ENCODE peak calls at places on chromosomes 16 and 17, in eight cellular contexts. One of them, this sample, is unnamed.
A peak's percentile ranks its signal among the peaks of the same experiment; 100 is the strongest.

GRCh38 chr17:55690105-55690508 is 32.6 kb downstream of the TMEM100 start:
- DNase-seq in fibroblast of mammary gland: peak; percentile 73
- DNase-seq in OCI-LY7: peak; percentile 66
- DNase-seq in endothelial cell of umbilical vein: no peak
- DNase-seq in body of pancreas: no peak
- DNase-seq in colonic mucosa: no peak
- DNase-seq in psoas muscle: no peak
- DNase-seq in fibroblast of pulmonary artery: no peak
- DNase-seq in this sample: no peak

GRCh38 chr17:40850287-40850972 is 16.6 kb downstream of the KRT12 start:
- DNase-seq in fibroblast of mammary gland: peak; percentile 57
- DNase-seq in OCI-LY7: no peak
- DNase-seq in endothelial cell of umbilical vein: no peak
- DNase-seq in body of pancreas: no peak
- DNase-seq in colonic mucosa: no peak
- DNase-seq in psoas muscle: no peak
- DNase-seq in fibroblast of pulmonary artery: peak; percentile 8
- DNase-seq in this sample: no peak

GRCh38 chr16:74449470-74449869 is 28.2 kb upstream of the CLEC18B start:
- DNase-seq in fibroblast of mammary gland: peak; percentile 94
- DNase-seq in OCI-LY7: no peak
- DNase-seq in endothelial cell of umbilical vein: no peak
- DNase-seq in body of pancreas: no peak
- DNase-seq in colonic mucosa: no peak
- DNase-seq in psoas muscle: peak; percentile 58
- DNase-seq in fibroblast of pulmonary artery: no peak
- DNase-seq in this sample: no peak

GRCh38 chr17:72408122-72408382 is 287.2 kb downstream of the SOX9 start:
- DNase-seq in fibroblast of mammary gland: no peak
- DNase-seq in OCI-LY7: no peak
- DNase-seq in endothelial cell of umbilical vein: no peak
- DNase-seq in body of pancreas: no peak
- DNase-seq in colonic mucosa: no peak
- DNase-seq in psoas muscle: no peak
- DNase-seq in fibroblast of pulmonary artery: no peak
- DNase-seq in this sample: no peak

GRCh38 chr16:74726736-74727135 is 26.1 kb upstream of the MLKL start:
- DNase-seq in fibroblast of mammary gland: peak; percentile 40
- DNase-seq in OCI-LY7: peak; percentile 28
- DNase-seq in endothelial cell of umbilical vein: no peak
- DNase-seq in body of pancreas: no peak
- DNase-seq in colonic mucosa: peak; percentile 71
- DNase-seq in psoas muscle: peak; percentile 7
- DNase-seq in fibroblast of pulmonary artery: no peak
- DNase-seq in this sample: peak; percentile 18

GRCh38 chr16:27181020-27181419 is 22.3 kb upstream of the KDM8 start:
- DNase-seq in fibroblast of mammary gland: no peak
- DNase-seq in OCI-LY7: peak; percentile 26
- DNase-seq in endothelial cell of umbilical vein: no peak
- DNase-seq in body of pancreas: no peak
- DNase-seq in colonic mucosa: no peak
- DNase-seq in psoas muscle: no peak
- DNase-seq in fibroblast of pulmonary artery: no peak
- DNase-seq in this sample: no peak

GRCh38 chr16:70715860-70716357 is 30.1 kb upstream of the MTSS2 start:
- DNase-seq in fibroblast of mammary gland: no peak
- DNase-seq in OCI-LY7: no peak
- DNase-seq in endothelial cell of umbilical vein: no peak
- DNase-seq in body of pancreas: no peak
- DNase-seq in colonic mucosa: no peak
- DNase-seq in psoas muscle: no peak
- DNase-seq in fibroblast of pulmonary artery: peak; percentile 68
- DNase-seq in this sample: no peak

GRCh38 chr16:15906439-15906838 is 18.0 kb upstream of the CEP20 start:
- DNase-seq in fibroblast of mammary gland: no peak
- DNase-seq in OCI-LY7: no peak
- DNase-seq in endothelial cell of umbilical vein: no peak
- DNase-seq in body of pancreas: no peak
- DNase-seq in colonic mucosa: no peak
- DNase-seq in psoas muscle: no peak
- DNase-seq in fibroblast of pulmonary artery: no peak
- DNase-seq in this sample: no peak

GRCh38 chr17:7083592-7083991 is 3.5 kb upstream of the CLEC10A start:
- DNase-seq in fibroblast of mammary gland: peak; percentile 45
- DNase-seq in OCI-LY7: no peak
- DNase-seq in endothelial cell of umbilical vein: peak; percentile 59
- DNase-seq in body of pancreas: no peak
- DNase-seq in colonic mucosa: no peak
- DNase-seq in psoas muscle: no peak
- DNase-seq in fibroblast of pulmonary artery: no peak
- DNase-seq in this sample: no peak

GRCh38 chr16:56986361-56986760 is 3.0 kb upstream of the NLRC5 start:
- DNase-seq in fibroblast of mammary gland: no peak
- DNase-seq in OCI-LY7: peak; percentile 77
- DNase-seq in endothelial cell of umbilical vein: no peak
- DNase-seq in body of pancreas: no peak
- DNase-seq in colonic mucosa: no peak
- DNase-seq in psoas muscle: peak; percentile 51
- DNase-seq in fibroblast of pulmonary artery: no peak
- DNase-seq in this sample: no peak

GRCh38 chr16:54106078-54106477 is 180.5 kb downstream of the IRX3 start:
- DNase-seq in fibroblast of mammary gland: no peak
- DNase-seq in OCI-LY7: no peak
- DNase-seq in endothelial cell of umbilical vein: no peak
- DNase-seq in body of pancreas: no peak
- DNase-seq in colonic mucosa: no peak
- DNase-seq in psoas muscle: no peak
- DNase-seq in fibroblast of pulmonary artery: no peak
- DNase-seq in this sample: no peak

GRCh38 chr17:50088952-50089825 is 6.0 kb upstream of the PDK2 start:
- DNase-seq in fibroblast of mammary gland: no peak
- DNase-seq in OCI-LY7: no peak
- DNase-seq in endothelial cell of umbilical vein: no peak
- DNase-seq in body of pancreas: no peak
- DNase-seq in colonic mucosa: no peak
- DNase-seq in psoas muscle: peak; percentile 45
- DNase-seq in fibroblast of pulmonary artery: no peak
- DNase-seq in this sample: no peak

GRCh38 chr17:78108726-78109488 is 19.6 kb downstream of the TMC6 start:
- DNase-seq in fibroblast of mammary gland: no peak
- DNase-seq in OCI-LY7: no peak
- DNase-seq in endothelial cell of umbilical vein: no peak
- DNase-seq in body of pancreas: no peak
- DNase-seq in colonic mucosa: no peak
- DNase-seq in psoas muscle: peak; percentile 50
- DNase-seq in fibroblast of pulmonary artery: no peak
- DNase-seq in this sample: no peak

GRCh38 chr16:57235128-57236092 is 9.6 kb upstream of the ARL2BP start:
- DNase-seq in fibroblast of mammary gland: peak; percentile 85
- DNase-seq in OCI-LY7: peak; percentile 72
- DNase-seq in endothelial cell of umbilical vein: peak; percentile 6
- DNase-seq in body of pancreas: no peak
- DNase-seq in colonic mucosa: no peak
- DNase-seq in psoas muscle: no peak
- DNase-seq in fibroblast of pulmonary artery: peak; percentile 36
- DNase-seq in this sample: no peak

GRCh38 chr16:17434006-17434405 is 36.8 kb downstream of the XYLT1 start:
- DNase-seq in fibroblast of mammary gland: peak; percentile 57
- DNase-seq in OCI-LY7: no peak
- DNase-seq in endothelial cell of umbilical vein: no peak
- DNase-seq in body of pancreas: no peak
- DNase-seq in colonic mucosa: no peak
- DNase-seq in psoas muscle: no peak
- DNase-seq in fibroblast of pulmonary artery: peak; percentile 10
- DNase-seq in this sample: no peak

GRCh38 chr16:17431012-17431411 is 39.7 kb downstream of the XYLT1 start:
- DNase-seq in fibroblast of mammary gland: peak; percentile 60
- DNase-seq in OCI-LY7: no peak
- DNase-seq in endothelial cell of umbilical vein: no peak
- DNase-seq in body of pancreas: no peak
- DNase-seq in colonic mucosa: no peak
- DNase-seq in psoas muscle: no peak
- DNase-seq in fibroblast of pulmonary artery: no peak
- DNase-seq in this sample: no peak

GRCh38 chr16:17433577-17433960 is 37.2 kb downstream of the XYLT1 start:
- DNase-seq in fibroblast of mammary gland: no peak
- DNase-seq in OCI-LY7: no peak
- DNase-seq in endothelial cell of umbilical vein: no peak
- DNase-seq in body of pancreas: no peak
- DNase-seq in colonic mucosa: no peak
- DNase-seq in psoas muscle: no peak
- DNase-seq in fibroblast of pulmonary artery: no peak
- DNase-seq in this sample: no peak

GRCh38 chr16:17432902-17433576 is 37.7 kb downstream of the XYLT1 start:
- DNase-seq in fibroblast of mammary gland: peak; percentile 77
- DNase-seq in OCI-LY7: no peak
- DNase-seq in endothelial cell of umbilical vein: no peak
- DNase-seq in body of pancreas: no peak
- DNase-seq in colonic mucosa: no peak
- DNase-seq in psoas muscle: no peak
- DNase-seq in fibroblast of pulmonary artery: peak; percentile 38
- DNase-seq in this sample: no peak

DNA sequence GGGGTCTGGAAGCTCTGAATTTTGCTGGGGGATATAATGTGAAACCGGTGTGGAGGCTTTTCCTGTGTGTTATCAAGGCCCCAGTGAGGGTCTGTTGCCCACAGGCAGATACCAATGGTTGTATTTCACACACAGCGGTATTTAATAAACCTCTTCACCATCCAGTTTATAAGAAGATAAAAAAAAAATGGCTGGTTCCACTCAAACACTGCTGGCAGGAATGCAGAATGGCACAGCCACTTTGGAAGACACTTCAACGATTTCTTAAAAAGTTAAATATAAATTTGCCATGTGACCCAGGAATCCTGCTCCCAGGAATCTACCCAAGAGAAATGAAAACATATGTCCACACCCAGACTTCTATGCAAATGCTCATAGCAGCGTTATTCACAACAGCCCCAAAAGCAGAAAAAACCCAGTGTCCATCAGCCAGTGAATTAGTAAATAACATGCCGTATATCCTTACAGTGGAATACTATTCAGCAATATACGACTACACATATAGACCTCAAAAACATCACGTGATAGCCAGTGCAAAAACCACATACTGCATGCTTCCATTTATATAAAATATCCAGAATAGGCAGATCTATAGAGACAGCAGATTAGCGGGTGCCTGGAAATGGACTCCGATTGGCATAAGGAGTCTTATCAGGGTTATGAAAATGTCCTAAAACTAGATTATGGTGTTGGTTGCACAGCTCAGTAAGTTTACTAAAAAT is 38.7 kb downstream of the XYLT1 start:
- DNase-seq in fibroblast of mammary gland: no peak
- DNase-seq in OCI-LY7: no peak
- DNase-seq in endothelial cell of umbilical vein: no peak
- DNase-seq in body of pancreas: no peak
- DNase-seq in colonic mucosa: no peak
- DNase-seq in psoas muscle: no peak
- DNase-seq in fibroblast of pulmonary artery: no peak
- DNase-seq in this sample: no peak
- TF ChIP-seq CTCF in fibroblast of mammary gland: peak; percentile 8
- TF ChIP-seq CTCF in OCI-LY7: no peak
- TF ChIP-seq CTCF in endothelial cell of umbilical vein: no peak
- TF ChIP-seq CTCF in body of pancreas: no peak
- TF ChIP-seq CTCF in colonic mucosa: no peak
- TF ChIP-seq CTCF in psoas muscle: peak; percentile 10
- TF ChIP-seq CTCF in fibroblast of pulmonary artery: no peak
- TF ChIP-seq CTCF in this sample: no peak

DNA sequence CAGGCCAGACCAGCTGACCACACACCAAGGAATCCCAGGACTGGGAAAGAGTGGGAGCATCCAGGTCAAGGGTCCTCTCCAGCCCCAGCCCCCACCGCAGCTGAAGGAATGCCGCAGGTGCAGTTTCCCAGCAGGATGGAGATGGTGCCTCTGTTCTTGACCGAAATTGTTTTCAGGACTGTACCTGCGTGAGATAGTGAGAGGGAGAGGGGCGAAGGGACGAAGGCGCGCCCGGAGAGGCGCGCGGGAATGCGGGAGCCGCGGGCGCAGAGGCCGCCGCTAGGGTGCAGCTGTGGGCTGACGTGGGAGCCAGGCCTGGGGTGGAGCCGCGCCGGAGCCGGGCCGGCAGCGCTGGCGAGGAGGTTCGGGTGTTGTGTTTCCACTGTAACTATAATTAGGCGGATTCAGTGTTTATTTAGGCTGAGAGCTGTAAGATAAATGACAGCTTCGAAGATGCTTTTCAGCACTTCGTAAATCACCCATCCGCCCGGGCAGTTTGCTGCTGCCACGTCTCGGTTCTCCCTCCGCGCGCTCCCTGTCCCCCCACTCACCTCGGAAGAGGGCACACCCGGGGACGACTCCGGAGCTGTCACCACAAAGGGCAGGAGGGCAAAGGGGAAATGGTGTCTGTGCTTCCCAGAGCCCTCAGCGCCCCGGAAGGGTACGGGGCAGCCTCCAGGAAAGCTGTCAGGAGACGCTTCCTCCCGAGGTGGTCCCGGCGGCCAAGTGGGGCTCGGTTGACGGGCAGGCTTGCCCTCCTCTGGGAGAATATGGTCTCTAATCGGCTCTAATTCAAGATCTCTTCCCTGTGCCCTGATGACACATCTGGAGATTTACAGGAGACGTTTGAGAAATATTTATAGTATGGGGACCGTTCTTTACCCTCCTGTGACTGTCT is 38.2 kb downstream of the HOXB1 start:
- DNase-seq in fibroblast of mammary gland: peak; percentile 71
- DNase-seq in OCI-LY7: no peak
- DNase-seq in endothelial cell of umbilical vein: peak; percentile 62
- DNase-seq in body of pancreas: peak; percentile 63
- DNase-seq in colonic mucosa: peak; percentile 79
- DNase-seq in psoas muscle: peak; percentile 90
- DNase-seq in fibroblast of pulmonary artery: peak; percentile 63
- DNase-seq in this sample: no peak
- H3K4me3 ChIP-seq in fibroblast of mammary gland: peak overlapping the region; percentile 14
- H3K4me3 ChIP-seq in OCI-LY7: no peak overlapping the region
- H3K4me3 ChIP-seq in endothelial cell of umbilical vein: peak overlapping the region; percentile 10
- H3K4me3 ChIP-seq in body of pancreas: no peak overlapping the region
- H3K4me3 ChIP-seq in colonic mucosa: peak overlapping the region; percentile 26
- H3K4me3 ChIP-seq in psoas muscle: peak overlapping the region; percentile 40
- H3K4me3 ChIP-seq in fibroblast of pulmonary artery: peak overlapping the region; percentile 28
- H3K4me3 ChIP-seq in this sample: peak overlapping the region; percentile 51

GRCh38 chr16:9008335-9009260 is 44.9 kb upstream of the USP7 start:
- DNase-seq in fibroblast of mammary gland: peak; percentile 71
- DNase-seq in OCI-LY7: peak; percentile 68
- DNase-seq in endothelial cell of umbilical vein: peak; percentile 59
- DNase-seq in body of pancreas: peak; percentile 79
- DNase-seq in colonic mucosa: peak; percentile 89
- DNase-seq in psoas muscle: peak; percentile 82
- DNase-seq in fibroblast of pulmonary artery: peak; percentile 70
- DNase-seq in this sample: no peak
- TF ChIP-seq CTCF in fibroblast of mammary gland: peak; percentile 89
- TF ChIP-seq CTCF in OCI-LY7: peak; percentile 86
- TF ChIP-seq CTCF in endothelial cell of umbilical vein: peak; percentile 90
- TF ChIP-seq CTCF in body of pancreas: peak; percentile 74
- TF ChIP-seq CTCF in colonic mucosa: peak; percentile 86
- TF ChIP-seq CTCF in psoas muscle: peak; percentile 87
- TF ChIP-seq CTCF in fibroblast of pulmonary artery: peak; percentile 96
- TF ChIP-seq CTCF in this sample: peak; percentile 94

DNA sequence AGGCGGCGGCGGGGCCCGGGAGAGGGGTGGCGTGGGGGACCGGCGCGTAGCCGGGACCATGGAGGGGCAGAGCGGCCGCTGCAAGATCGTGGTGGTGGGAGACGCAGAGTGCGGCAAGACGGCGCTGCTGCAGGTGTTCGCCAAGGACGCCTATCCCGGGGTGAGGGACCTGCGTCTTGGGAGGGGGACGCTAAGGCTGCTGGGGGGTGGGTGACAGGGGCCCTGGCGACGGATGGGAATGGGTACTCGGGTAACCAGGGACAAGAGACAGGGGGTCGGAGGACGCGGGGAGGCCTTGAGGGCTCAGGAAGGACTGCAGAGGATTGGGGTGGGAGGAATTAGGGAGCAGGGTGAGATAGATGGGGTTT is 243 bp downstream of the RND2 start:
- DNase-seq in fibroblast of mammary gland: no peak
- DNase-seq in OCI-LY7: no peak
- DNase-seq in endothelial cell of umbilical vein: no peak
- DNase-seq in body of pancreas: no peak
- DNase-seq in colonic mucosa: no peak
- DNase-seq in psoas muscle: no peak
- DNase-seq in fibroblast of pulmonary artery: no peak
- DNase-seq in this sample: no peak
- H3K4me3 ChIP-seq in fibroblast of mammary gland: peak overlapping the region; percentile 26
- H3K4me3 ChIP-seq in OCI-LY7: peak overlapping the region; percentile 67
- H3K4me3 ChIP-seq in endothelial cell of umbilical vein: peak overlapping the region; percentile 53
- H3K4me3 ChIP-seq in body of pancreas: no peak overlapping the region
- H3K4me3 ChIP-seq in colonic mucosa: peak overlapping the region; percentile 49
- H3K4me3 ChIP-seq in psoas muscle: peak overlapping the region; percentile 70
- H3K4me3 ChIP-seq in fibroblast of pulmonary artery: peak overlapping the region; percentile 42
- H3K4me3 ChIP-seq in this sample: no peak overlapping the region